ENCODE peak calls at places on chromosome 11, in eight cellular contexts. N is endothelial cell of umbilical vein, Z is mammary epithelial cell, K is PC-3, X is SK-N-SH, I is GM23338, E is PC-9, Y is hepatocyte. O is an unnamed sample.

GRCh38 chr11:78961186-78961782 is 386.6 kb upstream of the NARS2 start:
- DNase-seq in K (peak; percentile 96), E (no peak), N (peak; percentile 29), Y (peak; percentile 57), Z (peak; percentile 60), I (peak; percentile 89), X (peak; percentile 66), O (no peak)

GRCh38 chr11:87290304-87290922 is 252.7 kb downstream of the TMEM135 start:
- DNase-seq in K (peak; percentile 93), E (no peak), Y (peak; percentile 77), Z (peak; percentile 36), I (peak; percentile 79), X (peak; percentile 50), N (peak; percentile 75), O (no peak)

GRCh38 chr11:67024410-67024809 is 1.5 kb downstream of the SYT12 start:
- DNase-seq in Z (peak; percentile 26), X (no peak), N (no peak), E (no peak), I (no peak), Y (no peak), K (peak; percentile 66), O (no peak)

GRCh38 chr11:6523253-6523652 is 26.2 kb downstream of the DNHD1 start:
- DNase-seq in Z (peak; percentile 52), Y (peak; percentile 56), E (no peak), I (no peak), X (no peak), K (peak; percentile 87), N (peak; percentile 53), O (peak; percentile 45)

GRCh38 chr11:116384876-116385275 is 387.9 kb downstream of the BUD13 start:
- DNase-seq in K (no peak), E (no peak), Y (no peak), N (no peak), I (no peak), Z (no peak), X (no peak), O (no peak)

GRCh38 chr11:56885182-56885581 is 103.5 kb upstream of the OR5AK2 start:
- DNase-seq in E (peak; percentile 15), Y (peak; percentile 32), I (peak; percentile 2), X (peak; percentile 23), N (no peak), Z (peak; percentile 28), K (peak; percentile 51), O (no peak)

GRCh38 chr11:115439385-115439784 is 64.8 kb downstream of the CADM1 start:
- DNase-seq in I (no peak), X (no peak), E (no peak), K (no peak), Z (peak; percentile 2), N (no peak), Y (no peak), O (no peak)

GRCh38 chr11:79113099-79113498 is 327.7 kb downstream of the TENM4 start:
- DNase-seq in Y (no peak), X (no peak), Z (no peak), I (no peak), E (no peak), K (no peak), N (no peak), O (no peak)

GRCh38 chr11:110894224-110894623 is 182.0 kb upstream of the ARHGAP20 start:
- DNase-seq in Z (peak; percentile 6), X (no peak), I (no peak), Y (no peak), K (no peak), E (no peak), N (no peak), O (no peak)

GRCh38 chr11:73143126-73143838 is 1.2 kb upstream of the FCHSD2 start:
- DNase-seq in X (peak; percentile 33), K (no peak), I (no peak), Z (no peak), E (no peak), Y (peak; percentile 71), N (peak; percentile 57), O (no peak)

GRCh38 chr11:26620282-26621045 is 48.4 kb upstream of the MUC15 start:
- DNase-seq in X (no peak), Y (no peak), I (no peak), K (no peak), E (no peak), Z (peak; percentile 74), N (no peak), O (no peak)

GRCh38 chr11:103730151-103730940 is 306.1 kb upstream of the DDI1 start:
- DNase-seq in X (no peak), E (no peak), I (no peak), K (peak; percentile 34), N (peak; percentile 19), Z (peak; percentile 9), Y (no peak), O (no peak)

GRCh38 chr11:117457031-117457785 is 129.6 kb downstream of the CEP164 start:
- DNase-seq in Y (no peak), E (no peak), I (no peak), X (no peak), K (no peak), N (no peak), Z (no peak), O (no peak)

GRCh38 chr11:120043323-120043945 is 94.5 kb downstream of the TRIM29 start:
- DNase-seq in I (no peak), Y (no peak), X (no peak), E (no peak), N (no peak), Z (no peak), K (no peak), O (no peak)

GRCh38 chr11:44950036-44950624 is 553 bp downstream of the TP53I11 start:
- DNase-seq in K (no peak), Y (peak; percentile 60), N (peak; percentile 26), X (peak; percentile 79), I (no peak), E (no peak), Z (no peak), O (no peak)

GRCh38 chr11:122516686-122517085 is 138.8 kb upstream of the UBASH3B start:
- DNase-seq in Y (no peak), I (no peak), E (no peak), N (no peak), X (peak; percentile 56), Z (no peak), K (no peak), O (no peak)
- H4K20me1 ChIP-seq in Y (no peaks in the 10 kb centered on the region), I (no peaks in the 10 kb centered on the region), E (no peaks in the 10 kb centered on the region), N (no peaks in the 10 kb centered on the region), X (no peaks in the 10 kb centered on the region), Z (no peaks in the 10 kb centered on the region), K (no peaks in the 10 kb centered on the region), O (no peaks in the 10 kb centered on the region)

GRCh38 chr11:63910605-63911195 is 6.3 kb downstream of the RCOR2 start:
- DNase-seq in N (no peak), Z (no peak), E (no peak), K (no peak), I (peak; percentile 54), Y (no peak), X (peak; percentile 60), O (no peak)
- H4K20me1 ChIP-seq in N (no peaks in the 10 kb centered on the region), Z (no peaks in the 10 kb centered on the region), E (peaks cover 10% of the 10 kb centered on the region), K (no peaks in the 10 kb centered on the region), I (peaks cover 7% of the 10 kb centered on the region), Y (no peaks in the 10 kb centered on the region), X (no peaks in the 10 kb centered on the region), O (peaks cover 3% of the 10 kb centered on the region)

DNA sequence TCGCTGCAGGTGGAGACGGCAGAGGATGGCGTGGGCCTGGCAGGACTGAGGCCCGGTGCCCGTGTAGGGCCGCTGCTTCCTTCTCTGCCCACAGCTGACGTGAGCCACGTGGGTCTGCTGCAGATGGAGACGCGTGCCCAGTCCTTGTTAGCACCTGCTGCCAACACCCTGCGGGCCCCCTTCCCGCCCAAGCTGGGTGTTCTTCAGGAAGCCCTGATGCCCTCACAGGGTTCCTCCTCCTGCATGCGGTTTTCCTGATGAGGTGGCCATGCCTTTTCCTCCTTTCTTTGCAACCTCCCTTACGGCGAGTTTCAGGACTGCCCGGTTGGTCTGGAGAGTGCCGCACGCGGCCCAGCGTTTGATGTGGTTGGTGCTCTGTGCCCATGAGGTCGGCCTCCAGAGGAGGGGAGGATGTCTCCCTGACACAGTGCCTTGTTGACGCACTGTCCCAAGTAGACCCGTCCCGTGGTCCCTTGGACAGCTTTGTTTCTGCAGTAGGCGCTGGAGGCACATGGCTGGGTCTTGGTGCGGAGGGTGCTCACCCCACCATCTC is 44.7 kb downstream of the AP2A2 start:
- DNase-seq in K (no peak), E (no peak), N (no peak), I (no peak), X (no peak), Y (no peak), Z (no peak), O (no peak)
- H4K20me1 ChIP-seq in K (no peaks in the 10 kb centered on the region), E (no peaks in the 10 kb centered on the region), N (no peaks in the 10 kb centered on the region), I (no peaks in the 10 kb centered on the region), X (peaks cover 24% of the 10 kb centered on the region), Y (peaks cover 3% of the 10 kb centered on the region), Z (no peaks in the 10 kb centered on the region), O (peaks cover 12% of the 10 kb centered on the region)

DNA sequence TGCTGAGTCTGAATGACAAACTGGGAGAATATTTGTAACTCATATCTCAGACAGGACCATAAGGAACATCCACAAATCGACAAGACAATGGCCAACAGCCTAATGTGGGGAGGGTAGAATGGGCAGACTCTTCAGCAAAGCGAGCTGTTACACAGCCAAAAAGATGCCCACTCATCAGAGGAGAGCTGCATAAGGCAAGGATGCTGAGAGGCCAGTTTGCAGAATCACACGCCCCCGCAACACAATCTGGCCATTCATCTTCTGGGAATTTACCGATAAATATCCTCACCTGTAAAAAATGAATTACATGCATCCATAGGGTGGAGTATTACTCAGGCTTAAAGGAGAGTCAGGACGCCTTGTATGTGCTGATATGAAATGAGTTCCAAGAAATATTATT is 57.5 kb upstream of the SLC22A12 start:
- DNase-seq in E (no peak), Y (no peak), I (no peak), N (no peak), Z (peak; percentile 41), K (no peak), X (no peak), O (no peak)
- H4K20me1 ChIP-seq in E (no peaks in the 10 kb centered on the region), Y (no peaks in the 10 kb centered on the region), I (no peaks in the 10 kb centered on the region), N (no peaks in the 10 kb centered on the region), Z (no peaks in the 10 kb centered on the region), K (no peaks in the 10 kb centered on the region), X (no peaks in the 10 kb centered on the region), O (no peaks in the 10 kb centered on the region)

GRCh38 chr11:774873-775592 is 2.3 kb downstream of the GATD1 start:
- DNase-seq in Y (peak; percentile 20), I (no peak), X (no peak), N (peak; percentile 36), Z (peak; percentile 64), E (peak; percentile 54), K (peak; percentile 67), O (no peak)

GRCh38 chr11:771617-772204 is 5.6 kb downstream of the GATD1 start:
- DNase-seq in K (no peak), Y (peak; percentile 3), Z (no peak), I (no peak), E (no peak), X (no peak), N (no peak), O (no peak)

GRCh38 chr11:773830-774229 is 3.5 kb downstream of the GATD1 start:
- DNase-seq in E (no peak), I (no peak), Z (no peak), K (no peak), N (no peak), Y (no peak), X (no peak), O (no peak)

GRCh38 chr11:772429-773390 is 4.6 kb downstream of the GATD1 start:
- DNase-seq in X (no peak), E (no peak), Y (peak; percentile 4), Z (no peak), N (no peak), I (no peak), K (no peak), O (no peak)

GRCh38 chr11:773425-773824 is 3.9 kb downstream of the GATD1 start:
- DNase-seq in I (no peak), N (no peak), Y (peak; percentile 2), K (no peak), X (no peak), Z (no peak), E (no peak), O (no peak)
- H4K20me1 ChIP-seq in I (peaks cover 24% of the 10 kb centered on the region), N (no peaks in the 10 kb centered on the region), Y (peaks cover 41% of the 10 kb centered on the region), K (peaks cover 26% of the 10 kb centered on the region), X (peaks cover 44% of the 10 kb centered on the region), Z (no peaks in the 10 kb centered on the region), E (peaks cover 23% of the 10 kb centered on the region), O (peaks cover 15% of the 10 kb centered on the region)

O was measured in keratinocyte.